ENCODE peak calls at places on chromosomes 7 and 10, in six cellular contexts. N is HEK293T; T is NCI-H2081; M is left lung; G is activated CD4-positive, alpha-beta T cell treated with anti-CD3 and anti-CD28 coated beads, Interleukin-2, amount 50 U/mL, for 1 hour; F is mucosa of gallbladder. J is an unnamed sample.

GRCh38 chr7:155455132-155455693 is 2.7 kb upstream of the EN2 start:
- DNase-seq in G (no peak), N (no peak), T (no peak), M (no peak), F (no peak), J (no peak)

GRCh38 chr10:25725917-25726716 is 207.9 kb upstream of the MYO3A start:
- DNase-seq in N (peak; percentile 59), M (no peak), T (peak; percentile 48), G (no peak), F (peak; percentile 45), J (peak; percentile 56)

GRCh38 chr7:143385891-143386781 is 5.0 kb downstream of the ZYX start:
- DNase-seq in T (no peak), F (peak; percentile 62), G (no peak), M (peak; percentile 70), N (no peak), J (no peak)

GRCh38 chr7:23106491-23106800 is 861 bp downstream of the KLHL7 start:
- DNase-seq in M (peak; percentile 35), G (no peak), N (no peak), T (peak; percentile 50), F (no peak), J (no peak)

GRCh38 chr10:127854769-127855583 is 37.8 kb downstream of the CLRN3 start:
- DNase-seq in N (no peak), G (no peak), M (no peak), T (no peak), F (no peak), J (no peak)

GRCh38 chr7:157644946-157645345 is 308.1 kb downstream of the DNAJB6 start:
- DNase-seq in F (no peak), T (no peak), G (no peak), N (no peak), M (no peak), J (no peak)

GRCh38 chr10:100370976-100371706 is 24.1 kb downstream of the SCD start:
- DNase-seq in T (no peak), F (peak; percentile 77), G (peak; percentile 45), M (peak; percentile 87), N (peak; percentile 53), J (peak; percentile 75)

GRCh38 chr10:69337312-69338132 is 59.2 kb downstream of the HK1 start:
- DNase-seq in N (no peak), T (peak; percentile 52), G (no peak), M (peak; percentile 65), F (no peak), J (no peak)

GRCh38 chr10:10320981-10321380 is 696.7 kb upstream of the CELF2 start:
- DNase-seq in F (no peak), N (no peak), M (no peak), G (no peak), T (no peak), J (no peak)

GRCh38 chr10:131500181-131500580 is 188.7 kb upstream of the TCERG1L start:
- DNase-seq in M (no peak), T (no peak), N (no peak), F (no peak), G (no peak), J (no peak)

GRCh38 chr10:46091080-46091833 is 45.2 kb upstream of the MSMB start:
- DNase-seq in T (no peak), N (no peak), M (no peak), F (no peak), G (no peak), J (no peak)

GRCh38 chr10:118332948-118333710 is 9.0 kb downstream of the FAM204A start:
- DNase-seq in T (no peak), G (no peak), F (no peak), N (no peak), M (no peak), J (peak; percentile 28)

GRCh38 chr10:60654813-60655464 is 123.3 kb upstream of the CDK1 start:
- DNase-seq in F (no peak), M (no peak), N (no peak), T (no peak), G (no peak), J (no peak)

GRCh38 chr7:48427671-48428070 is 256.4 kb downstream of the ABCA13 start:
- DNase-seq in F (no peak), M (no peak), G (no peak), T (no peak), N (no peak), J (peak; percentile 27)

GRCh38 chr10:102241037-102241443 is 272 bp downstream of the PITX3 start:
- DNase-seq in N (no peak), F (no peak), G (no peak), M (no peak), T (no peak), J (no peak)

GRCh38 chr10:91596821-91597396 is 36.0 kb downstream of the PPP1R3C start:
- DNase-seq in F (no peak), G (no peak), N (no peak), T (no peak), M (no peak), J (no peak)

GRCh38 chr10:58767652-58768051 is 255.0 kb downstream of the BICC1 start:
- DNase-seq in M (no peak), F (no peak), G (no peak), N (no peak), T (no peak), J (no peak)

GRCh38 chr7:107543338-107543993 is 20.3 kb downstream of the COG5 start:
- DNase-seq in N (no peak), M (no peak), T (no peak), F (no peak), G (no peak), J (no peak)

GRCh38 chr10:86048571-86048970 is 318.0 kb downstream of the GRID1 start:
- DNase-seq in F (no peak), M (no peak), N (no peak), T (no peak), G (no peak), J (no peak)

GRCh38 chr10:89553064-89553734 is 17.8 kb upstream of the SLC16A12 start:
- DNase-seq in F (no peak), G (no peak), T (no peak), N (no peak), M (no peak), J (peak; percentile 75)

GRCh38 chr7:39430441-39430840 is 135.8 kb upstream of the YAE1 start:
- DNase-seq in F (no peak), N (no peak), G (no peak), T (no peak), M (no peak), J (no peak)

GRCh38 chr7:135320277-135320676 is 86.6 kb downstream of the STRA8 start:
- DNase-seq in G (no peak), F (peak; percentile 74), T (peak; percentile 77), M (peak; percentile 56), N (no peak), J (peak; percentile 73)

GRCh38 chr10:34826221-34826620 is 11.1 kb upstream of the PARD3 start:
- DNase-seq in G (no peak), N (peak; percentile 26), T (no peak), F (no peak), M (no peak), J (no peak)

GRCh38 chr10:34815174-34816066 is at the start of gene PARD3:
- DNase-seq in M (peak; percentile 68), F (peak; percentile 45), T (peak; percentile 44), G (no peak), N (peak; percentile 76), J (peak; percentile 75)